ENCODE peak calls at places on chromosomes 4 and X, in eight cellular contexts. One of them, this sample, is unnamed.

GRCh38 chr4:7403001-7403400 is 31.7 kb downstream of the PSAPL1 start:
- DNase-seq in vagina: no peak
- DNase-seq in HT-29: no peak
- DNase-seq in naive thymus-derived CD8-positive, alpha-beta T cell: no peak
- DNase-seq in GDM1: no peak
- DNase-seq in left ventricle myocardium superior: peak
- DNase-seq in OCI-M1: no peak
- DNase-seq in LHCN-M2: no peak
- DNase-seq in this sample: peak

GRCh38 chr4:93718233-93718632 is 110.3 kb upstream of the ATOH1 start:
- DNase-seq in vagina: no peak
- DNase-seq in HT-29: no peak
- DNase-seq in naive thymus-derived CD8-positive, alpha-beta T cell: no peak
- DNase-seq in GDM1: no peak
- DNase-seq in left ventricle myocardium superior: no peak
- DNase-seq in OCI-M1: no peak
- DNase-seq in LHCN-M2: no peak
- DNase-seq in this sample: no peak

GRCh38 chr4:110865611-110866254 is 242.9 kb upstream of the PITX2 start:
- DNase-seq in vagina: no peak
- DNase-seq in HT-29: no peak
- DNase-seq in naive thymus-derived CD8-positive, alpha-beta T cell: no peak
- DNase-seq in GDM1: no peak
- DNase-seq in left ventricle myocardium superior: no peak
- DNase-seq in OCI-M1: no peak
- DNase-seq in LHCN-M2: peak
- DNase-seq in this sample: no peak

GRCh38 chr4:41069268-41069667 is 145.1 kb downstream of the APBB2 start:
- DNase-seq in vagina: no peak
- DNase-seq in HT-29: no peak
- DNase-seq in naive thymus-derived CD8-positive, alpha-beta T cell: no peak
- DNase-seq in GDM1: no peak
- DNase-seq in left ventricle myocardium superior: no peak
- DNase-seq in OCI-M1: no peak
- DNase-seq in LHCN-M2: no peak
- DNase-seq in this sample: no peak

GRCh38 chr4:152166567-152166966 is 369.3 kb downstream of the FBXW7 start:
- DNase-seq in vagina: no peak
- DNase-seq in HT-29: no peak
- DNase-seq in naive thymus-derived CD8-positive, alpha-beta T cell: no peak
- DNase-seq in GDM1: no peak
- DNase-seq in left ventricle myocardium superior: no peak
- DNase-seq in OCI-M1: peak
- DNase-seq in LHCN-M2: peak
- DNase-seq in this sample: no peak

GRCh38 chr4:56655209-56655626 is 25.9 kb downstream of the HOPX start:
- DNase-seq in vagina: no peak
- DNase-seq in HT-29: no peak
- DNase-seq in naive thymus-derived CD8-positive, alpha-beta T cell: peak
- DNase-seq in GDM1: no peak
- DNase-seq in left ventricle myocardium superior: peak
- DNase-seq in OCI-M1: no peak
- DNase-seq in LHCN-M2: no peak
- DNase-seq in this sample: no peak

GRCh38 chr4:185112104-185112503 is 31.0 kb upstream of the SLC25A4 start:
- DNase-seq in vagina: no peak
- DNase-seq in HT-29: peak
- DNase-seq in naive thymus-derived CD8-positive, alpha-beta T cell: no peak
- DNase-seq in GDM1: no peak
- DNase-seq in left ventricle myocardium superior: no peak
- DNase-seq in OCI-M1: peak
- DNase-seq in LHCN-M2: peak
- DNase-seq in this sample: no peak

GRCh38 chrX:46912673-46913491 is 661 bp downstream of the JADE3 start:
- DNase-seq in vagina: no peak
- DNase-seq in HT-29: peak
- DNase-seq in naive thymus-derived CD8-positive, alpha-beta T cell: no peak
- DNase-seq in GDM1: peak
- DNase-seq in left ventricle myocardium superior: peak
- DNase-seq in OCI-M1: peak
- DNase-seq in LHCN-M2: peak
- DNase-seq in this sample: no peak

GRCh38 chr4:57501715-57502114 is 391.5 kb upstream of the IGFBP7 start:
- DNase-seq in vagina: no peak
- DNase-seq in HT-29: no peak
- DNase-seq in naive thymus-derived CD8-positive, alpha-beta T cell: no peak
- DNase-seq in GDM1: no peak
- DNase-seq in left ventricle myocardium superior: peak
- DNase-seq in OCI-M1: no peak
- DNase-seq in LHCN-M2: no peak
- DNase-seq in this sample: no peak

GRCh38 chr4:28146191-28146590 is 1285.5 kb downstream of the STIM2 start:
- DNase-seq in vagina: no peak
- DNase-seq in HT-29: no peak
- DNase-seq in naive thymus-derived CD8-positive, alpha-beta T cell: no peak
- DNase-seq in GDM1: no peak
- DNase-seq in left ventricle myocardium superior: no peak
- DNase-seq in OCI-M1: peak
- DNase-seq in LHCN-M2: no peak
- DNase-seq in this sample: no peak

GRCh38 chrX:21708116-21708515 is 49.8 kb downstream of the SMPX start:
- DNase-seq in vagina: no peak
- DNase-seq in HT-29: peak
- DNase-seq in naive thymus-derived CD8-positive, alpha-beta T cell: no peak
- DNase-seq in GDM1: no peak
- DNase-seq in left ventricle myocardium superior: no peak
- DNase-seq in OCI-M1: peak
- DNase-seq in LHCN-M2: no peak
- DNase-seq in this sample: no peak

GRCh38 chrX:22445880-22446279 is 173.2 kb downstream of the CBLL2 start:
- DNase-seq in vagina: no peak
- DNase-seq in HT-29: no peak
- DNase-seq in naive thymus-derived CD8-positive, alpha-beta T cell: no peak
- DNase-seq in GDM1: no peak
- DNase-seq in left ventricle myocardium superior: no peak
- DNase-seq in OCI-M1: no peak
- DNase-seq in LHCN-M2: no peak
- DNase-seq in this sample: no peak

GRCh38 chr4:33467291-33467690 is 2747.1 kb downstream of the PCDH7 start:
- DNase-seq in vagina: no peak
- DNase-seq in HT-29: no peak
- DNase-seq in naive thymus-derived CD8-positive, alpha-beta T cell: no peak
- DNase-seq in GDM1: no peak
- DNase-seq in left ventricle myocardium superior: no peak
- DNase-seq in OCI-M1: no peak
- DNase-seq in LHCN-M2: no peak
- DNase-seq in this sample: no peak

GRCh38 chrX:49106930-49107329 is 16.6 kb downstream of the GPKOW start:
- DNase-seq in vagina: no peak
- DNase-seq in HT-29: peak
- DNase-seq in naive thymus-derived CD8-positive, alpha-beta T cell: no peak
- DNase-seq in GDM1: peak
- DNase-seq in left ventricle myocardium superior: no peak
- DNase-seq in OCI-M1: peak
- DNase-seq in LHCN-M2: peak
- DNase-seq in this sample: no peak

GRCh38 chr4:150722908-150723362 is 141.0 kb downstream of the MAB21L2 start:
- DNase-seq in vagina: no peak
- DNase-seq in HT-29: peak
- DNase-seq in naive thymus-derived CD8-positive, alpha-beta T cell: no peak
- DNase-seq in GDM1: no peak
- DNase-seq in left ventricle myocardium superior: peak
- DNase-seq in OCI-M1: no peak
- DNase-seq in LHCN-M2: peak
- DNase-seq in this sample: peak

GRCh38 chrX:50798782-50799181 is 15.2 kb downstream of the SHROOM4 start:
- DNase-seq in vagina: no peak
- DNase-seq in HT-29: no peak
- DNase-seq in naive thymus-derived CD8-positive, alpha-beta T cell: no peak
- DNase-seq in GDM1: no peak
- DNase-seq in left ventricle myocardium superior: no peak
- DNase-seq in OCI-M1: no peak
- DNase-seq in LHCN-M2: no peak
- DNase-seq in this sample: no peak

GRCh38 chr4:48909697-48910096 is 3.1 kb upstream of the OCIAD2 start:
- DNase-seq in vagina: no peak
- DNase-seq in HT-29: peak
- DNase-seq in naive thymus-derived CD8-positive, alpha-beta T cell: no peak
- DNase-seq in GDM1: no peak
- DNase-seq in left ventricle myocardium superior: no peak
- DNase-seq in OCI-M1: peak
- DNase-seq in LHCN-M2: peak
- DNase-seq in this sample: no peak

This sample was measured in breast epithelium.